ENCODE peak calls at places on chromosomes 16 and 17, in five cellular contexts. W is K562, K is HCT116, G is HepG2, S is GM12878. I is an unnamed sample.

GRCh38 chr16:86306811-86307517 is 203.4 kb upstream of the FOXF1 start:
- DNase-seq in W (no peak), K (no peak), G (no peak), S (no peak), I (no peak)

GRCh38 chr16:1681032-1681431 is 3.0 kb downstream of the JPT2 start:
- DNase-seq in W (no peak), K (no peak), G (no peak), S (no peak), I (no peak)

GRCh38 chr16:48556913-48557351 is 53.0 kb downstream of the N4BP1 start:
- DNase-seq in W (no peak), K (peak; percentile 24), G (no peak), S (peak; percentile 40), I (no peak)

GRCh38 chr17:58339775-58340622 is 11.4 kb upstream of the TSPOAP1 start:
- DNase-seq in W (no peak), K (no peak), G (no peak), S (no peak), I (no peak)

GRCh38 chr17:57834146-57834741 is 15.6 kb downstream of the MRPS23 start:
- DNase-seq in W (no peak), K (no peak), G (no peak), S (no peak), I (peak; percentile 15)

GRCh38 chr16:57358527-57359095 is at the start of gene CCL22:
- DNase-seq in W (no peak), K (no peak), G (no peak), S (peak; percentile 45), I (no peak)

GRCh38 chr17:8048236-8048635 is 9.4 kb downstream of the ALOX15B start:
- DNase-seq in W (no peak), K (no peak), G (no peak), S (no peak), I (no peak)

GRCh38 chr16:67397812-67398545 is 4.7 kb upstream of the TPPP3 start:
- DNase-seq in W (no peak), K (no peak), G (no peak), S (no peak), I (no peak)

GRCh38 chr16:30183961-30184429 is 593 bp downstream of the CORO1A start:
- DNase-seq in W (no peak), K (no peak), G (no peak), S (peak; percentile 71), I (no peak)

GRCh38 chr17:49952912-49953497 is 16.0 kb upstream of the DLX4 start:
- DNase-seq in W (no peak), K (no peak), G (peak; percentile 46), S (no peak), I (no peak)

GRCh38 chr16:86128246-86128645 is 229.3 kb downstream of the IRF8 start:
- DNase-seq in W (no peak), K (no peak), G (no peak), S (no peak), I (no peak)

GRCh38 chr16:75116081-75116910 is at the start of gene LDHD:
- DNase-seq in W (peak; percentile 55), K (peak; percentile 75), G (peak; percentile 86), S (no peak), I (peak; percentile 63)

GRCh38 chr17:48617515-48618365 is 2.6 kb upstream of the HOXB8 start:
- DNase-seq in W (no peak), K (no peak), G (no peak), S (no peak), I (no peak)

GRCh38 chr17:22514767-22515320 is 822.5 kb downstream of the KCNJ18 start:
- DNase-seq in W (no peak), K (no peak), G (no peak), S (no peak), I (no peak)

GRCh38 chr16:49497466-49497865 is 123.9 kb downstream of the C16orf78 start:
- DNase-seq in W (no peak), K (no peak), G (no peak), S (no peak), I (no peak)

GRCh38 chr17:73189417-73190099 is 3.3 kb upstream of the COG1 start:
- DNase-seq in W (peak; percentile 53), K (peak; percentile 71), G (peak; percentile 83), S (no peak), I (no peak)

GRCh38 chr17:78040561-78041400 is 82.3 kb downstream of the TNRC6C start:
- DNase-seq in W (no peak), K (peak; percentile 56), G (no peak), S (peak; percentile 21), I (no peak)

GRCh38 chr17:48177816-48178215 is 70.2 kb downstream of the SNX11 start:
- DNase-seq in W (no peak), K (no peak), G (no peak), S (no peak), I (no peak)

GRCh38 chr17:17780941-17781590 is 55.7 kb downstream of the SREBF1 start:
- DNase-seq in W (no peak), K (no peak), G (no peak), S (no peak), I (peak; percentile 77)
- TF ChIP-seq SRF in W (no peak), K (no peak), G (no peak), S (no peak), I (no peak)

DNA sequence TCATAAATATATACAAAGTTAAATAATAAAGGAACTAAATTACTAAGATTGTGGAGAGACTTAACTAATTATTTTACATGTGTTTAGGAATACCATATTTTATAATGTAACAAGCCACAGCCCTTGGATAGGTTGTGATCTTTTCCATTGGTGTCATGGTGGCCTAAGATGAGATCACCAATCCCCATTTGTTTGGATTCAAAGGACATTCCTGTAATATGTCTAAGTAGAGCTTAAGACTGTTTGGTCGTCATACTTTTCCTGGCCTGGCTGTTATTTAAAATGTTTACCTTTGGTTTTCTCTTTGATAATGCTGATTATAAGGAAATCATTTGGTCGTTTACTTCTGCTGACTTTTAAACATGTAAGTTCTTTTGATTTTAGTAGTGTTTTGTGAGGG is 118.1 kb downstream of the NLK start:
- DNase-seq in W (no peak), K (no peak), G (no peak), S (no peak), I (no peak)
- TF ChIP-seq SIN3A in W (no peak), K (no peak), G (no peak), S (no peak), I (no peak)

GRCh38 chr17:4959261-4959965 is 8.2 kb downstream of the SPAG7 start:
- DNase-seq in W (no peak), K (no peak), G (no peak), S (no peak), I (no peak)
- TF ChIP-seq SRF in W (no peak), K (no peak), G (no peak), S (no peak), I (no peak)

GRCh38 chr17:42585353-42585752 is 7.8 kb upstream of the PSMC3IP start:
- DNase-seq in W (no peak), K (no peak), G (no peak), S (no peak), I (no peak)

GRCh38 chr17:42591411-42591810 is 13.9 kb upstream of the PSMC3IP start:
- DNase-seq in W (no peak), K (no peak), G (no peak), S (no peak), I (no peak)

GRCh38 chr17:42584880-42585279 is 7.4 kb upstream of the PSMC3IP start:
- DNase-seq in W (no peak), K (no peak), G (no peak), S (no peak), I (no peak)

GRCh38 chr17:42581744-42582270 is 4.3 kb upstream of the PSMC3IP start:
- DNase-seq in W (no peak), K (no peak), G (no peak), S (no peak), I (no peak)

DNA sequence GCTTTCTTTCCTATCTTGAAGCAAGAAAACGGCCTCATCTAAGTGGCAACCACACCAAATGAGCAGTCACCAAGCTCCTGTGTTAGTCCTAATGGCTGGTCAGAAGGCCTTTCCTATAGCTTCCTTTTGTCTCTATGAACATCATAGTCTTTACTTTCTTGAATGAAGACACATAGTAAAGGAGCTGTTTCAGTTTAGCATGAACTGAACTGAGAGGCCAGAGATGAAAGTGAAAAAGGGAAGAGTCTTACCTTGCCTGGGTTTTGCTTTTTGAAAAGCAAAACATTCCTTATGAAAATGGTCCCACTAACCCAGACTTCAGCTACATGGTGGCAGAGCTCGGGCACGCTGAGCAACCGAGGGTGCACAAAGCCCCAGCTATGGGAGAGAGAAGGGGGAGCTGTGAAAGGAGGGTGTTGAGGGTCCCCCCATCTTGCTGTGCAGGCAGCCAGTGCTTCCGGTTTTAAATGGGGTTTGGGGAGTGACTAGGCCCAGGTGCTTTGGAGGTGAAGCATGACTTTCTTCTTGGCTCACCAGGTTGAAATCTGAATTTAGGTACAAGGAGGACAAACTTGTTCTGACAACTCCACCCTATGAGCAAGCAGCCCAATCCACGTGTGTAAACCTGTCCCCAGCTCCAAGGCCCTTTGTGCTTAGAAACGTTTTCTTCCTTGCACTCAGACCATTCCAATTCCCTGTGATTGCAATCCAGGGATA is 9.1 kb upstream of the PSMC3IP start:
- DNase-seq in W (no peak), K (no peak), G (no peak), S (no peak), I (no peak)
- TF ChIP-seq SIN3A in W (no peak), K (no peak), G (no peak), S (no peak), I (no peak)